ENCODE peak calls at places on chromosomes 16 and 17, in ten cellular contexts. One of them, this sample, is unnamed.

GRCh38 chr16:53546988-53547391 is 44.0 kb upstream of the AKTIP start:
- DNase-seq in HEK293T: peak; percentile 43
- DNase-seq in BJ: no peak
- DNase-seq in right lobe of liver: no peak
- DNase-seq in NCI-H446 treated with DMSO at 0.1 percent for 48 hours: no peak
- DNase-seq in heart left ventricle: no peak
- DNase-seq in SHP77: no peak
- DNase-seq in neural progenitor cell: peak; percentile 36
- DNase-seq in substantia nigra: no peak
- DNase-seq in K562: peak; percentile 32
- DNase-seq in this sample: no peak

GRCh38 chr16:3582276-3583165 is 5.3 kb upstream of the NLRC3 start:
- DNase-seq in HEK293T: no peak
- DNase-seq in BJ: no peak
- DNase-seq in right lobe of liver: peak; percentile 35
- DNase-seq in NCI-H446 treated with DMSO at 0.1 percent for 48 hours: no peak
- DNase-seq in heart left ventricle: peak; percentile 51
- DNase-seq in SHP77: no peak
- DNase-seq in neural progenitor cell: no peak
- DNase-seq in substantia nigra: no peak
- DNase-seq in K562: no peak
- DNase-seq in this sample: no peak

GRCh38 chr17:72684405-72685020 is 408.0 kb downstream of the SLC39A11 start:
- DNase-seq in HEK293T: no peak
- DNase-seq in BJ: no peak
- DNase-seq in right lobe of liver: no peak
- DNase-seq in NCI-H446 treated with DMSO at 0.1 percent for 48 hours: no peak
- DNase-seq in heart left ventricle: no peak
- DNase-seq in SHP77: no peak
- DNase-seq in neural progenitor cell: no peak
- DNase-seq in substantia nigra: no peak
- DNase-seq in K562: no peak
- DNase-seq in this sample: no peak

GRCh38 chr17:2837147-2837561 is 40.9 kb downstream of the RAP1GAP2 start:
- DNase-seq in HEK293T: no peak
- DNase-seq in BJ: no peak
- DNase-seq in right lobe of liver: no peak
- DNase-seq in NCI-H446 treated with DMSO at 0.1 percent for 48 hours: no peak
- DNase-seq in heart left ventricle: no peak
- DNase-seq in SHP77: no peak
- DNase-seq in neural progenitor cell: no peak
- DNase-seq in substantia nigra: no peak
- DNase-seq in K562: no peak
- DNase-seq in this sample: no peak

GRCh38 chr17:74919440-74920305 is 3.4 kb downstream of the USH1G start:
- DNase-seq in HEK293T: no peak
- DNase-seq in BJ: no peak
- DNase-seq in right lobe of liver: no peak
- DNase-seq in NCI-H446 treated with DMSO at 0.1 percent for 48 hours: no peak
- DNase-seq in heart left ventricle: peak; percentile 64
- DNase-seq in SHP77: peak; percentile 9
- DNase-seq in neural progenitor cell: peak; percentile 56
- DNase-seq in substantia nigra: no peak
- DNase-seq in K562: peak; percentile 50
- DNase-seq in this sample: no peak

GRCh38 chr17:51435641-51436091 is 175.3 kb downstream of the UTP18 start:
- DNase-seq in HEK293T: peak; percentile 73
- DNase-seq in BJ: no peak
- DNase-seq in right lobe of liver: peak; percentile 91
- DNase-seq in NCI-H446 treated with DMSO at 0.1 percent for 48 hours: peak; percentile 60
- DNase-seq in heart left ventricle: no peak
- DNase-seq in SHP77: peak; percentile 92
- DNase-seq in neural progenitor cell: peak; percentile 78
- DNase-seq in substantia nigra: no peak
- DNase-seq in K562: peak; percentile 55
- DNase-seq in this sample: peak; percentile 59

GRCh38 chr17:78010759-78011158 is 52.3 kb downstream of the TNRC6C start:
- DNase-seq in HEK293T: no peak
- DNase-seq in BJ: no peak
- DNase-seq in right lobe of liver: no peak
- DNase-seq in NCI-H446 treated with DMSO at 0.1 percent for 48 hours: no peak
- DNase-seq in heart left ventricle: no peak
- DNase-seq in SHP77: no peak
- DNase-seq in neural progenitor cell: no peak
- DNase-seq in substantia nigra: no peak
- DNase-seq in K562: no peak
- DNase-seq in this sample: no peak

GRCh38 chr16:14436410-14436955 is 193.6 kb downstream of the PARN start:
- DNase-seq in HEK293T: no peak
- DNase-seq in BJ: no peak
- DNase-seq in right lobe of liver: no peak
- DNase-seq in NCI-H446 treated with DMSO at 0.1 percent for 48 hours: no peak
- DNase-seq in heart left ventricle: no peak
- DNase-seq in SHP77: peak; percentile 4
- DNase-seq in neural progenitor cell: no peak
- DNase-seq in substantia nigra: no peak
- DNase-seq in K562: no peak
- DNase-seq in this sample: no peak

GRCh38 chr16:16073884-16074781 is 124.7 kb downstream of the ABCC1 start:
- DNase-seq in HEK293T: no peak
- DNase-seq in BJ: peak; percentile 85
- DNase-seq in right lobe of liver: no peak
- DNase-seq in NCI-H446 treated with DMSO at 0.1 percent for 48 hours: no peak
- DNase-seq in heart left ventricle: no peak
- DNase-seq in SHP77: no peak
- DNase-seq in neural progenitor cell: peak; percentile 62
- DNase-seq in substantia nigra: no peak
- DNase-seq in K562: no peak
- DNase-seq in this sample: peak; percentile 63

GRCh38 chr17:6713130-6713917 is at the start of gene SLC13A5:
- DNase-seq in HEK293T: no peak
- DNase-seq in BJ: no peak
- DNase-seq in right lobe of liver: peak; percentile 97
- DNase-seq in NCI-H446 treated with DMSO at 0.1 percent for 48 hours: no peak
- DNase-seq in heart left ventricle: no peak
- DNase-seq in SHP77: no peak
- DNase-seq in neural progenitor cell: peak; percentile 93
- DNase-seq in substantia nigra: no peak
- DNase-seq in K562: peak; percentile 34
- DNase-seq in this sample: no peak

GRCh38 chr16:21236831-21237230 is 3.3 kb downstream of the ANKS4B start:
- DNase-seq in HEK293T: no peak
- DNase-seq in BJ: no peak
- DNase-seq in right lobe of liver: no peak
- DNase-seq in NCI-H446 treated with DMSO at 0.1 percent for 48 hours: no peak
- DNase-seq in heart left ventricle: no peak
- DNase-seq in SHP77: no peak
- DNase-seq in neural progenitor cell: no peak
- DNase-seq in substantia nigra: no peak
- DNase-seq in K562: no peak
- DNase-seq in this sample: no peak

GRCh38 chr17:19010729-19011505 is 6.4 kb upstream of the FAM83G start:
- DNase-seq in HEK293T: no peak
- DNase-seq in BJ: no peak
- DNase-seq in right lobe of liver: no peak
- DNase-seq in NCI-H446 treated with DMSO at 0.1 percent for 48 hours: no peak
- DNase-seq in heart left ventricle: peak; percentile 43
- DNase-seq in SHP77: no peak
- DNase-seq in neural progenitor cell: no peak
- DNase-seq in substantia nigra: no peak
- DNase-seq in K562: no peak
- DNase-seq in this sample: no peak

GRCh38 chr17:63911657-63912100 is 621 bp upstream of the CSHL1 start:
- DNase-seq in HEK293T: peak; percentile 73
- DNase-seq in BJ: no peak
- DNase-seq in right lobe of liver: no peak
- DNase-seq in NCI-H446 treated with DMSO at 0.1 percent for 48 hours: no peak
- DNase-seq in heart left ventricle: no peak
- DNase-seq in SHP77: no peak
- DNase-seq in neural progenitor cell: peak; percentile 59
- DNase-seq in substantia nigra: no peak
- DNase-seq in K562: peak; percentile 74
- DNase-seq in this sample: no peak

GRCh38 chr16:23348579-23349469 is 46.7 kb downstream of the SCNN1B start:
- DNase-seq in HEK293T: peak; percentile 34
- DNase-seq in BJ: no peak
- DNase-seq in right lobe of liver: no peak
- DNase-seq in NCI-H446 treated with DMSO at 0.1 percent for 48 hours: no peak
- DNase-seq in heart left ventricle: no peak
- DNase-seq in SHP77: no peak
- DNase-seq in neural progenitor cell: peak; percentile 32
- DNase-seq in substantia nigra: no peak
- DNase-seq in K562: peak; percentile 28
- DNase-seq in this sample: no peak

GRCh38 chr17:60646701-60647100 is 30.9 kb upstream of the BCAS3 start:
- DNase-seq in HEK293T: no peak
- DNase-seq in BJ: no peak
- DNase-seq in right lobe of liver: no peak
- DNase-seq in NCI-H446 treated with DMSO at 0.1 percent for 48 hours: no peak
- DNase-seq in heart left ventricle: no peak
- DNase-seq in SHP77: no peak
- DNase-seq in neural progenitor cell: no peak
- DNase-seq in substantia nigra: no peak
- DNase-seq in K562: no peak
- DNase-seq in this sample: no peak

GRCh38 chr16:8623634-8624033 is 2.1 kb downstream of the METTL22 start:
- DNase-seq in HEK293T: no peak
- DNase-seq in BJ: no peak
- DNase-seq in right lobe of liver: no peak
- DNase-seq in NCI-H446 treated with DMSO at 0.1 percent for 48 hours: no peak
- DNase-seq in heart left ventricle: no peak
- DNase-seq in SHP77: no peak
- DNase-seq in neural progenitor cell: no peak
- DNase-seq in substantia nigra: no peak
- DNase-seq in K562: no peak
- DNase-seq in this sample: no peak

GRCh38 chr16:3608069-3608468 is 3.3 kb downstream of the SLX4 start:
- DNase-seq in HEK293T: no peak
- DNase-seq in BJ: no peak
- DNase-seq in right lobe of liver: no peak
- DNase-seq in NCI-H446 treated with DMSO at 0.1 percent for 48 hours: no peak
- DNase-seq in heart left ventricle: no peak
- DNase-seq in SHP77: no peak
- DNase-seq in neural progenitor cell: no peak
- DNase-seq in substantia nigra: no peak
- DNase-seq in K562: no peak
- DNase-seq in this sample: no peak

GRCh38 chr16:31105677-31106213 is 2.4 kb upstream of the BCKDK start:
- DNase-seq in HEK293T: peak; percentile 79
- DNase-seq in BJ: no peak
- DNase-seq in right lobe of liver: peak; percentile 95
- DNase-seq in NCI-H446 treated with DMSO at 0.1 percent for 48 hours: no peak
- DNase-seq in heart left ventricle: peak; percentile 94
- DNase-seq in SHP77: peak; percentile 61
- DNase-seq in neural progenitor cell: peak; percentile 75
- DNase-seq in substantia nigra: peak; percentile 42
- DNase-seq in K562: peak; percentile 87
- DNase-seq in this sample: peak; percentile 89

GRCh38 chr17:5667871-5668270 is 83.6 kb upstream of the NLRP1 start:
- DNase-seq in HEK293T: peak; percentile 34
- DNase-seq in BJ: no peak
- DNase-seq in right lobe of liver: no peak
- DNase-seq in NCI-H446 treated with DMSO at 0.1 percent for 48 hours: no peak
- DNase-seq in heart left ventricle: no peak
- DNase-seq in SHP77: no peak
- DNase-seq in neural progenitor cell: peak; percentile 23
- DNase-seq in substantia nigra: no peak
- DNase-seq in K562: no peak
- DNase-seq in this sample: no peak

GRCh38 chr16:50814541-50814940 is 72.7 kb downstream of the CYLD start:
- DNase-seq in HEK293T: no peak
- DNase-seq in BJ: no peak
- DNase-seq in right lobe of liver: no peak
- DNase-seq in NCI-H446 treated with DMSO at 0.1 percent for 48 hours: no peak
- DNase-seq in heart left ventricle: no peak
- DNase-seq in SHP77: no peak
- DNase-seq in neural progenitor cell: no peak
- DNase-seq in substantia nigra: no peak
- DNase-seq in K562: no peak
- DNase-seq in this sample: no peak

This sample was measured in lung.